ENCODE peak calls at places on chromosomes 16 and 17, in ten cellular contexts. W, L, U, V, G, O, N, Y, R and M are unnamed samples.

GRCh38 chr16:13919330-13919682 is 648 bp upstream of the ERCC4 start:
- DNase-seq in W (no peak), L (no peak), U (no peak), V (no peak), G (peak), O (peak), N (no peak), Y (no peak), R (no peak), M (no peak)

GRCh38 chr17:49252148-49252682 is 21.6 kb upstream of the PHOSPHO1 start:
- DNase-seq in W (no peak), L (peak), U (no peak), V (no peak), G (no peak), O (no peak), N (peak), Y (no peak), R (no peak), M (no peak)

GRCh38 chr17:16419074-16419928 is 3.9 kb downstream of the TRPV2 start:
- DNase-seq in W (peak), L (no peak), U (peak), V (no peak), G (peak), O (no peak), N (no peak), Y (no peak), R (no peak), M (no peak)

GRCh38 chr17:41530062-41531048 is 2.2 kb upstream of the KRT19 start:
- DNase-seq in W (peak), L (no peak), U (no peak), V (no peak), G (peak), O (no peak), N (no peak), Y (peak), R (no peak), M (no peak)

GRCh38 chr17:63927464-63928171 is 4.5 kb downstream of the CD79B start:
- DNase-seq in W (no peak), L (no peak), U (peak), V (no peak), G (no peak), O (no peak), N (peak), Y (no peak), R (no peak), M (no peak)

GRCh38 chr17:58165981-58166380 is 801 bp upstream of the OR4D2 start:
- DNase-seq in W (no peak), L (no peak), U (no peak), V (no peak), G (no peak), O (no peak), N (no peak), Y (no peak), R (no peak), M (no peak)

GRCh38 chr16:85616608-85617311 is 3.6 kb downstream of the GSE1 start:
- DNase-seq in W (no peak), L (peak), U (no peak), V (no peak), G (peak), O (peak), N (peak), Y (no peak), R (no peak), M (no peak)

GRCh38 chr16:59633996-59634579 is 900.0 kb upstream of the GOT2 start:
- DNase-seq in W (peak), L (no peak), U (no peak), V (no peak), G (peak), O (no peak), N (no peak), Y (no peak), R (no peak), M (no peak)

GRCh38 chr17:74424658-74425057 is 7.2 kb upstream of the GPRC5C start:
- DNase-seq in W (no peak), L (no peak), U (peak), V (no peak), G (no peak), O (no peak), N (no peak), Y (no peak), R (no peak), M (no peak)

GRCh38 chr17:6894206-6894528 is 62.6 kb upstream of the TEKT1 start:
- DNase-seq in W (no peak), L (no peak), U (peak), V (no peak), G (peak), O (peak), N (no peak), Y (no peak), R (no peak), M (peak)

GRCh38 chr17:80769936-80770625 is 221.6 kb upstream of the CHMP6 start:
- DNase-seq in W (no peak), L (no peak), U (no peak), V (no peak), G (no peak), O (no peak), N (no peak), Y (no peak), R (no peak), M (no peak)

GRCh38 chr17:50127661-50128361 is 2.1 kb downstream of the SAMD14 start:
- DNase-seq in W (no peak), L (no peak), U (peak), V (peak), G (peak), O (no peak), N (no peak), Y (no peak), R (no peak), M (no peak)

GRCh38 chr17:2815781-2816185 is 19.5 kb downstream of the RAP1GAP2 start:
- DNase-seq in W (no peak), L (no peak), U (peak), V (no peak), G (peak), O (no peak), N (no peak), Y (no peak), R (no peak), M (no peak)

GRCh38 chr16:29126057-29126494 is 141.2 kb downstream of the LAT start:
- DNase-seq in W (no peak), L (peak), U (peak), V (peak), G (no peak), O (peak), N (no peak), Y (no peak), R (no peak), M (no peak)

GRCh38 chr16:59593256-59593655 is 859.1 kb upstream of the GOT2 start:
- DNase-seq in W (peak), L (no peak), U (no peak), V (no peak), G (no peak), O (no peak), N (no peak), Y (no peak), R (no peak), M (no peak)

GRCh38 chr17:32494621-32495346 is 8.0 kb downstream of the CDK5R1 start:
- DNase-seq in W (no peak), L (no peak), U (peak), V (no peak), G (peak), O (no peak), N (no peak), Y (no peak), R (no peak), M (peak)

GRCh38 chr17:69501591-69502468 is 87.3 kb downstream of the MAP2K6 start:
- DNase-seq in W (no peak), L (no peak), U (peak), V (no peak), G (peak), O (no peak), N (no peak), Y (no peak), R (peak), M (no peak)

GRCh38 chr16:4917117-4917516 is 19.8 kb downstream of the PPL start:
- DNase-seq in W (no peak), L (no peak), U (no peak), V (no peak), G (peak), O (no peak), N (no peak), Y (no peak), R (no peak), M (no peak)

GRCh38 chr16:75109732-75110243 is 6.8 kb downstream of the LDHD start:
- DNase-seq in W (no peak), L (peak), U (peak), V (no peak), G (peak), O (no peak), N (no peak), Y (no peak), R (no peak), M (peak)

GRCh38 chr16:78496189-78496588 is 396.7 kb downstream of the WWOX start:
- DNase-seq in W (no peak), L (no peak), U (no peak), V (no peak), G (no peak), O (no peak), N (no peak), Y (no peak), R (no peak), M (no peak)

GRCh38 chr17:57257213-57257873 is 1.0 kb downstream of the MSI2 start:
- DNase-seq in W (no peak), L (no peak), U (no peak), V (no peak), G (no peak), O (peak), N (no peak), Y (no peak), R (no peak), M (no peak)

GRCh38 chr16:82181456-82182185 is 11.6 kb upstream of the MPHOSPH6 start:
- DNase-seq in W (no peak), L (no peak), U (no peak), V (no peak), G (no peak), O (no peak), N (no peak), Y (no peak), R (no peak), M (no peak)

GRCh38 chr17:74923538-74924249 is 379 bp upstream of the OTOP2 start:
- DNase-seq in W (no peak), L (peak), U (peak), V (peak), G (peak), O (peak), N (peak), Y (no peak), R (peak), M (peak)

GRCh38 chr16:88030498-88030897 is 79.3 kb downstream of the BANP start:
- DNase-seq in W (no peak), L (peak), U (no peak), V (no peak), G (no peak), O (no peak), N (no peak), Y (no peak), R (no peak), M (no peak)

GRCh38 chr17:28226563-28226962 is 92.4 kb upstream of the TMEM97 start:
- DNase-seq in W (no peak), L (no peak), U (no peak), V (no peak), G (no peak), O (no peak), N (no peak), Y (no peak), R (no peak), M (no peak)

GRCh38 chr17:74777884-74778490 is 1.8 kb upstream of the NAT9 start:
- DNase-seq in W (no peak), L (no peak), U (no peak), V (no peak), G (no peak), O (no peak), N (no peak), Y (no peak), R (no peak), M (no peak)

GRCh38 chr17:80528521-80528920 is 16.1 kb upstream of the RPTOR start:
- DNase-seq in W (no peak), L (no peak), U (peak), V (no peak), G (no peak), O (no peak), N (no peak), Y (no peak), R (no peak), M (no peak)

GRCh38 chr16:50305441-50306061 is 39.2 kb downstream of the ADCY7 start:
- DNase-seq in W (no peak), L (peak), U (peak), V (no peak), G (no peak), O (no peak), N (peak), Y (no peak), R (peak), M (peak)

GRCh38 chr16:11098601-11099377 is 154.4 kb downstream of the CLEC16A start:
- DNase-seq in W (no peak), L (peak), U (no peak), V (no peak), G (no peak), O (no peak), N (no peak), Y (no peak), R (no peak), M (no peak)